ENCODE peak calls at places on chromosome 10, in eight cellular contexts. I, D, L, F, V, S, N and U are unnamed samples.

GRCh38 chr10:93719901-93720300 is 17.5 kb upstream of the FRA10AC1 start:
- DNase-seq in I (no peak), D (no peak), L (no peak), F (no peak), V (no peak), S (no peak), N (no peak), U (no peak)

GRCh38 chr10:43026039-43026973 is 50.6 kb upstream of the RET start:
- DNase-seq in I (no peak), D (no peak), L (no peak), F (no peak), V (no peak), S (no peak), N (no peak), U (no peak)

GRCh38 chr10:121708921-121709625 is 110.8 kb upstream of the FGFR2 start:
- DNase-seq in I (peak), D (no peak), L (no peak), F (no peak), V (no peak), S (no peak), N (peak), U (no peak)

GRCh38 chr10:944034-944831 is 12.7 kb upstream of the LARP4B start:
- DNase-seq in I (peak), D (peak), L (no peak), F (no peak), V (no peak), S (no peak), N (peak), U (peak)

GRCh38 chr10:1731592-1731991 is 5.7 kb downstream of the ADARB2 start:
- DNase-seq in I (no peak), D (no peak), L (no peak), F (no peak), V (peak), S (no peak), N (no peak), U (no peak)

GRCh38 chr10:65891073-65891981 is 1034.5 kb upstream of the LRRTM3 start:
- DNase-seq in I (no peak), D (no peak), L (peak), F (no peak), V (peak), S (no peak), N (no peak), U (no peak)

GRCh38 chr10:97633921-97634320 is 621 bp upstream of the MORN4 start:
- DNase-seq in I (peak), D (no peak), L (no peak), F (peak), V (no peak), S (no peak), N (no peak), U (peak)

GRCh38 chr10:130377986-130378545 is 241.9 kb downstream of the GLRX3 start:
- DNase-seq in I (no peak), D (no peak), L (no peak), F (no peak), V (no peak), S (no peak), N (no peak), U (no peak)

GRCh38 chr10:68135362-68135761 is 26.1 kb downstream of the MYPN start:
- DNase-seq in I (peak), D (no peak), L (no peak), F (no peak), V (no peak), S (no peak), N (peak), U (peak)

GRCh38 chr10:26946103-26946907 is 85.5 kb upstream of the ABI1 start:
- DNase-seq in I (peak), D (no peak), L (no peak), F (no peak), V (no peak), S (no peak), N (peak), U (no peak)

GRCh38 chr10:120788756-120789155 is 62.4 kb upstream of the WDR11 start:
- DNase-seq in I (no peak), D (no peak), L (no peak), F (no peak), V (no peak), S (no peak), N (no peak), U (no peak)